ENCODE peak calls at places on chromosome 19, in seven cellular contexts. One of them, this sample, is unnamed.

GRCh38 chr19:48470281-48470680 is 1.1 kb downstream of the CYTH2 start:
- DNase-seq in activated naive CD8-positive, alpha-beta T cell treated with anti-CD3 and anti-CD28 coated beads, Interleukin-2, amount 50 U/mL, for 24 hours: no peak
- DNase-seq in ELR: no peak
- DNase-seq in skeletal muscle cell: no peak
- DNase-seq in head of caudate nucleus: no peak
- DNase-seq in stimulated activated CD8-positive, alpha-beta memory T cell treated with anti-CD3 and anti-CD28 coated beads, Interleukin-7, amount 100 ng/mL, for 4 hours: no peak
- DNase-seq in choroid plexus epithelial cell: no peak
- DNase-seq in this sample: no peak

GRCh38 chr19:335486-336066 is 9.0 kb downstream of the MIER2 start:
- DNase-seq in ELR: no peak
- DNase-seq in activated naive CD8-positive, alpha-beta T cell treated with anti-CD3 and anti-CD28 coated beads, Interleukin-2, amount 50 U/mL, for 24 hours: no peak
- DNase-seq in stimulated activated CD8-positive, alpha-beta memory T cell treated with anti-CD3 and anti-CD28 coated beads, Interleukin-7, amount 100 ng/mL, for 4 hours: no peak
- DNase-seq in choroid plexus epithelial cell: no peak
- DNase-seq in skeletal muscle cell: no peak
- DNase-seq in head of caudate nucleus: no peak
- DNase-seq in this sample: no peak

GRCh38 chr19:36128392-36128736 is 11.5 kb upstream of the CAPNS1 start:
- DNase-seq in head of caudate nucleus: no peak
- DNase-seq in activated naive CD8-positive, alpha-beta T cell treated with anti-CD3 and anti-CD28 coated beads, Interleukin-2, amount 50 U/mL, for 24 hours: no peak
- DNase-seq in choroid plexus epithelial cell: no peak
- DNase-seq in skeletal muscle cell: no peak
- DNase-seq in stimulated activated CD8-positive, alpha-beta memory T cell treated with anti-CD3 and anti-CD28 coated beads, Interleukin-7, amount 100 ng/mL, for 4 hours: no peak
- DNase-seq in ELR: no peak
- DNase-seq in this sample: peak; percentile 72

GRCh38 chr19:36215276-36216171 is 618 bp downstream of the ZNF146 start:
- DNase-seq in skeletal muscle cell: no peak
- DNase-seq in stimulated activated CD8-positive, alpha-beta memory T cell treated with anti-CD3 and anti-CD28 coated beads, Interleukin-7, amount 100 ng/mL, for 4 hours: no peak
- DNase-seq in choroid plexus epithelial cell: peak; percentile 64
- DNase-seq in ELR: peak; percentile 35
- DNase-seq in activated naive CD8-positive, alpha-beta T cell treated with anti-CD3 and anti-CD28 coated beads, Interleukin-2, amount 50 U/mL, for 24 hours: peak; percentile 35
- DNase-seq in head of caudate nucleus: no peak
- DNase-seq in this sample: no peak

GRCh38 chr19:33245948-33246728 is 20.5 kb upstream of the SLC7A10 start:
- DNase-seq in ELR: peak; percentile 19
- DNase-seq in stimulated activated CD8-positive, alpha-beta memory T cell treated with anti-CD3 and anti-CD28 coated beads, Interleukin-7, amount 100 ng/mL, for 4 hours: no peak
- DNase-seq in skeletal muscle cell: peak; percentile 13
- DNase-seq in activated naive CD8-positive, alpha-beta T cell treated with anti-CD3 and anti-CD28 coated beads, Interleukin-2, amount 50 U/mL, for 24 hours: no peak
- DNase-seq in head of caudate nucleus: no peak
- DNase-seq in choroid plexus epithelial cell: peak; percentile 12
- DNase-seq in this sample: peak; percentile 83

GRCh38 chr19:1041835-1042685 is 2.2 kb downstream of the ABCA7 start:
- DNase-seq in ELR: no peak
- DNase-seq in stimulated activated CD8-positive, alpha-beta memory T cell treated with anti-CD3 and anti-CD28 coated beads, Interleukin-7, amount 100 ng/mL, for 4 hours: no peak
- DNase-seq in activated naive CD8-positive, alpha-beta T cell treated with anti-CD3 and anti-CD28 coated beads, Interleukin-2, amount 50 U/mL, for 24 hours: no peak
- DNase-seq in choroid plexus epithelial cell: no peak
- DNase-seq in skeletal muscle cell: no peak
- DNase-seq in head of caudate nucleus: no peak
- DNase-seq in this sample: no peak

GRCh38 chr19:13094771-13095392 is 7.8 kb downstream of the LYL1 start:
- DNase-seq in activated naive CD8-positive, alpha-beta T cell treated with anti-CD3 and anti-CD28 coated beads, Interleukin-2, amount 50 U/mL, for 24 hours: peak; percentile 36
- DNase-seq in head of caudate nucleus: no peak
- DNase-seq in ELR: no peak
- DNase-seq in stimulated activated CD8-positive, alpha-beta memory T cell treated with anti-CD3 and anti-CD28 coated beads, Interleukin-7, amount 100 ng/mL, for 4 hours: no peak
- DNase-seq in choroid plexus epithelial cell: no peak
- DNase-seq in skeletal muscle cell: no peak
- DNase-seq in this sample: no peak

GRCh38 chr19:51125421-51126075 is 842 bp downstream of the SIGLEC9 start:
- DNase-seq in skeletal muscle cell: no peak
- DNase-seq in ELR: no peak
- DNase-seq in activated naive CD8-positive, alpha-beta T cell treated with anti-CD3 and anti-CD28 coated beads, Interleukin-2, amount 50 U/mL, for 24 hours: no peak
- DNase-seq in choroid plexus epithelial cell: no peak
- DNase-seq in head of caudate nucleus: no peak
- DNase-seq in stimulated activated CD8-positive, alpha-beta memory T cell treated with anti-CD3 and anti-CD28 coated beads, Interleukin-7, amount 100 ng/mL, for 4 hours: no peak
- DNase-seq in this sample: no peak

GRCh38 chr19:47765522-47766358 is 12.8 kb upstream of the SELENOW start:
- DNase-seq in choroid plexus epithelial cell: peak; percentile 70
- DNase-seq in stimulated activated CD8-positive, alpha-beta memory T cell treated with anti-CD3 and anti-CD28 coated beads, Interleukin-7, amount 100 ng/mL, for 4 hours: no peak
- DNase-seq in skeletal muscle cell: no peak
- DNase-seq in head of caudate nucleus: peak; percentile 68
- DNase-seq in ELR: peak; percentile 64
- DNase-seq in activated naive CD8-positive, alpha-beta T cell treated with anti-CD3 and anti-CD28 coated beads, Interleukin-2, amount 50 U/mL, for 24 hours: peak; percentile 53
- DNase-seq in this sample: peak; percentile 83

GRCh38 chr19:54478677-54479266 is 5.7 kb upstream of the CDC42EP5 start:
- DNase-seq in skeletal muscle cell: no peak
- DNase-seq in head of caudate nucleus: no peak
- DNase-seq in ELR: peak; percentile 59
- DNase-seq in activated naive CD8-positive, alpha-beta T cell treated with anti-CD3 and anti-CD28 coated beads, Interleukin-2, amount 50 U/mL, for 24 hours: no peak
- DNase-seq in choroid plexus epithelial cell: peak; percentile 67
- DNase-seq in stimulated activated CD8-positive, alpha-beta memory T cell treated with anti-CD3 and anti-CD28 coated beads, Interleukin-7, amount 100 ng/mL, for 4 hours: no peak
- DNase-seq in this sample: no peak

GRCh38 chr19:54173951-54174817 is 1.2 kb upstream of the TMC4 start:
- DNase-seq in skeletal muscle cell: no peak
- DNase-seq in activated naive CD8-positive, alpha-beta T cell treated with anti-CD3 and anti-CD28 coated beads, Interleukin-2, amount 50 U/mL, for 24 hours: no peak
- DNase-seq in head of caudate nucleus: no peak
- DNase-seq in ELR: no peak
- DNase-seq in stimulated activated CD8-positive, alpha-beta memory T cell treated with anti-CD3 and anti-CD28 coated beads, Interleukin-7, amount 100 ng/mL, for 4 hours: no peak
- DNase-seq in choroid plexus epithelial cell: no peak
- DNase-seq in this sample: no peak

GRCh38 chr19:34974631-34975030 is 10.6 kb upstream of the ZNF792 start:
- DNase-seq in stimulated activated CD8-positive, alpha-beta memory T cell treated with anti-CD3 and anti-CD28 coated beads, Interleukin-7, amount 100 ng/mL, for 4 hours: no peak
- DNase-seq in head of caudate nucleus: no peak
- DNase-seq in ELR: no peak
- DNase-seq in skeletal muscle cell: no peak
- DNase-seq in choroid plexus epithelial cell: peak; percentile 40
- DNase-seq in activated naive CD8-positive, alpha-beta T cell treated with anti-CD3 and anti-CD28 coated beads, Interleukin-2, amount 50 U/mL, for 24 hours: no peak
- DNase-seq in this sample: no peak

GRCh38 chr19:32890841-32891240 is 21.3 kb upstream of the SLC7A9 start:
- DNase-seq in activated naive CD8-positive, alpha-beta T cell treated with anti-CD3 and anti-CD28 coated beads, Interleukin-2, amount 50 U/mL, for 24 hours: no peak
- DNase-seq in skeletal muscle cell: no peak
- DNase-seq in ELR: no peak
- DNase-seq in choroid plexus epithelial cell: no peak
- DNase-seq in head of caudate nucleus: no peak
- DNase-seq in stimulated activated CD8-positive, alpha-beta memory T cell treated with anti-CD3 and anti-CD28 coated beads, Interleukin-7, amount 100 ng/mL, for 4 hours: no peak
- DNase-seq in this sample: no peak

GRCh38 chr19:56295531-56296455 is 18.8 kb downstream of the ZSCAN5A start:
- DNase-seq in ELR: no peak
- DNase-seq in choroid plexus epithelial cell: no peak
- DNase-seq in skeletal muscle cell: no peak
- DNase-seq in activated naive CD8-positive, alpha-beta T cell treated with anti-CD3 and anti-CD28 coated beads, Interleukin-2, amount 50 U/mL, for 24 hours: no peak
- DNase-seq in head of caudate nucleus: no peak
- DNase-seq in stimulated activated CD8-positive, alpha-beta memory T cell treated with anti-CD3 and anti-CD28 coated beads, Interleukin-7, amount 100 ng/mL, for 4 hours: no peak
- DNase-seq in this sample: no peak

This sample was measured in Right ventricle myocardium superior.